ENCODE peak calls at places on chromosomes 11 and 22, in five cellular contexts. L is heart left ventricle, Z is AG04450, O is RWPE1, N is heart right ventricle. M is an unnamed sample.

GRCh38 chr11:58525037-58525614 is 17.2 kb upstream of the OR5B21 start:
- DNase-seq in L (no peak), Z (no peak), O (no peak), N (no peak), M (no peak)

GRCh38 chr11:114132944-114133394 is 73.5 kb downstream of the ZBTB16 start:
- DNase-seq in L (no peak), Z (no peak), O (no peak), N (no peak), M (no peak)

GRCh38 chr11:64210301-64211020 is 3.9 kb downstream of the FERMT3 start:
- DNase-seq in L (no peak), Z (no peak), O (no peak), N (no peak), M (no peak)

GRCh38 chr11:27211370-27212127 is 151.5 kb downstream of the CCDC34 start:
- DNase-seq in L (no peak), Z (no peak), O (no peak), N (no peak), M (no peak)

GRCh38 chr22:20433191-20433590 is 4.4 kb downstream of the SCARF2 start:
- DNase-seq in L (no peak), Z (no peak), O (no peak), N (no peak), M (no peak)

GRCh38 chr11:15897211-15897960 is 459.0 kb downstream of the SOX6 start:
- DNase-seq in L (no peak), Z (peak), O (peak), N (no peak), M (no peak)

GRCh38 chr11:721913-722811 is 16.1 kb downstream of the EPS8L2 start:
- DNase-seq in L (no peak), Z (no peak), O (no peak), N (no peak), M (no peak)

GRCh38 chr22:27473533-27473932 is 328.0 kb downstream of the MN1 start:
- DNase-seq in L (no peak), Z (no peak), O (peak), N (no peak), M (no peak)

GRCh38 chr11:104106136-104106754 is 57.7 kb downstream of the PDGFD start:
- DNase-seq in L (no peak), Z (peak), O (no peak), N (no peak), M (no peak)

GRCh38 chr11:66331542-66332370 is 4.5 kb downstream of the RIN1 start:
- DNase-seq in L (no peak), Z (no peak), O (no peak), N (no peak), M (no peak)

DNA sequence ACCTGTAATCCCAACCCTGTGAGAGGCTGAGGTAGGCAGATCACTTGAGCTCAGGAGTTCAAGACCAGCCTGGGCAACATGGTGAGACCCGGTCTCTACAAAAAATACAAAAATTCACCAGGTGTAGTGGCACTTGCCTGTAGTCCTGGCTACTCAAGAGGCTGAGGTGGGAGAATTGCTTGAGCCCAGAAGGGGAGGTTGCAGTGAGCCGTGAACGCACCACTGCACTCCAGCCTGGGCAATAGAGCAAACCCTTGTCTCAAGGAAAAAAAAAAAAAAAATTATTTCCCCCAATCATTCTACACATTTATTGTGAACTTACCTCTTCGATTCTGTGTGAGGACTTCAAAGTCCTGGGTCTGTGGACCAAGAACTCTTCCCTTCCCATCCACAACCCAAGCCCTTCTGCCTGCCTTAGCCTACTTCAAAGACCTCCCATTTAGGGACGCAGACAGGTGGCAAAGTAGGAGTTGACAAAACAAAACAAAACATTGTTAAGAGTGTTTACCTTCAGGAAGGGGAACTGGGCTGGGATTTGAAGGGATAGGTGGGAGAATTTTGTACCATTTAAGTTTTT is 3.8 kb upstream of the WEE1 start:
- DNase-seq in L (no peak), Z (no peak), O (no peak), N (no peak), M (no peak)
- H3K27ac ChIP-seq in L (peak), Z (peak), O (peak), N (peak), M (peak)

GRCh38 chr11:94477644-94478043 is 16.0 kb downstream of the MRE11 start:
- DNase-seq in L (no peak), Z (no peak), O (no peak), N (no peak), M (no peak)

GRCh38 chr11:94469416-94469815 is 24.2 kb downstream of the MRE11 start:
- DNase-seq in L (no peak), Z (no peak), O (no peak), N (no peak), M (no peak)

GRCh38 chr11:94473177-94473799 is 20.4 kb downstream of the MRE11 start:
- DNase-seq in L (no peak), Z (no peak), O (no peak), N (no peak), M (no peak)
- H3K27ac ChIP-seq in L (no peak), Z (no peak), O (no peak), N (no peak), M (no peak)

GRCh38 chr11:47415091-47415854 is 6.9 kb downstream of the SLC39A13 start:
- DNase-seq in L (no peak), Z (no peak), O (no peak), N (no peak), M (no peak)

GRCh38 chr11:47412152-47412746 is 3.9 kb downstream of the SLC39A13 start:
- DNase-seq in L (no peak), Z (no peak), O (no peak), N (no peak), M (no peak)

GRCh38 chr11:47413908-47414684 is 5.7 kb downstream of the SLC39A13 start:
- DNase-seq in L (peak), Z (peak), O (no peak), N (peak), M (no peak)

GRCh38 chr11:47414685-47415070 is 6.3 kb downstream of the SLC39A13 start:
- DNase-seq in L (no peak), Z (no peak), O (no peak), N (no peak), M (no peak)

GRCh38 chr11:47413351-47413750 is 5.0 kb downstream of the SLC39A13 start:
- DNase-seq in L (no peak), Z (no peak), O (no peak), N (no peak), M (no peak)
- H3K27ac ChIP-seq in L (no peak), Z (peak), O (peak), N (no peak), M (no peak)

GRCh38 chr22:38735465-38736256 is 20.1 kb downstream of the SUN2 start:
- DNase-seq in L (no peak), Z (no peak), O (no peak), N (no peak), M (no peak)

GRCh38 chr22:38733329-38734202 is 22.2 kb downstream of the SUN2 start:
- DNase-seq in L (no peak), Z (peak), O (peak), N (peak), M (no peak)

GRCh38 chr22:38735126-38735464 is 20.7 kb downstream of the SUN2 start:
- DNase-seq in L (no peak), Z (no peak), O (no peak), N (no peak), M (no peak)

GRCh38 chr22:38736257-38736570 is 19.6 kb downstream of the SUN2 start:
- DNase-seq in L (no peak), Z (no peak), O (no peak), N (no peak), M (no peak)

GRCh38 chr22:38734203-38735100 is 21.3 kb downstream of the SUN2 start:
- DNase-seq in L (no peak), Z (no peak), O (no peak), N (no peak), M (no peak)
- H3K27ac ChIP-seq in L (peak), Z (peak), O (peak), N (peak), M (peak)

M was measured in SK-N-MC.